ENCODE peak calls at places on chromosomes 12 and 14, in eight cellular contexts. G is MM.1S; F is GM10248; L is fibroblast of lung; H is psoas muscle; Q is PC-3; P is thyroid gland; C is CD4-positive, alpha-beta T cell. B is an unnamed sample.

GRCh38 chr14:31990183-31990862 is 86.8 kb upstream of the ARHGAP5 start:
- DNase-seq in G (no peak), F (no peak), L (peak), H (no peak), Q (no peak), P (no peak), C (no peak), B (no peak)

GRCh38 chr12:104342635-104343249 is 39.2 kb downstream of the EID3 start:
- DNase-seq in G (no peak), F (no peak), L (no peak), H (no peak), Q (peak), P (no peak), C (no peak), B (no peak)

GRCh38 chr12:1003600-1004271 is 12.7 kb downstream of the ERC1 start:
- DNase-seq in G (no peak), F (no peak), L (no peak), H (no peak), Q (no peak), P (no peak), C (no peak), B (no peak)

GRCh38 chr12:131321988-131322387 is 368.3 kb downstream of the ADGRD1 start:
- DNase-seq in G (no peak), F (no peak), L (no peak), H (no peak), Q (no peak), P (no peak), C (no peak), B (no peak)

GRCh38 chr14:78440351-78440750 is 270.2 kb downstream of the NRXN3 start:
- DNase-seq in G (no peak), F (no peak), L (no peak), H (no peak), Q (no peak), P (no peak), C (no peak), B (no peak)

GRCh38 chr12:132160671-132161045 is 16.4 kb downstream of the NOC4L start:
- DNase-seq in G (no peak), F (no peak), L (no peak), H (peak), Q (no peak), P (no peak), C (no peak), B (no peak)

GRCh38 chr14:101460521-101460920 is 100.8 kb upstream of the DIO3 start:
- DNase-seq in G (no peak), F (no peak), L (no peak), H (no peak), Q (no peak), P (no peak), C (no peak), B (no peak)

GRCh38 chr14:55245657-55246268 is 25.5 kb upstream of the FBXO34 start:
- DNase-seq in G (peak), F (peak), L (peak), H (no peak), Q (peak), P (peak), C (peak), B (peak)

GRCh38 chr14:106622200-106622745 is 1095.9 kb downstream of the TMEM121 start:
- DNase-seq in G (no peak), F (no peak), L (no peak), H (no peak), Q (no peak), P (no peak), C (peak), B (no peak)

GRCh38 chr14:54364555-54365415 is 32.0 kb upstream of the CDKN3 start:
- DNase-seq in G (no peak), F (no peak), L (peak), H (peak), Q (peak), P (peak), C (no peak), B (peak)

GRCh38 chr12:125032466-125033152 is 32.6 kb upstream of the AACS start:
- DNase-seq in G (no peak), F (no peak), L (no peak), H (no peak), Q (no peak), P (no peak), C (no peak), B (no peak)

GRCh38 chr12:98646165-98646764 is 1.2 kb downstream of the APAF1 start:
- DNase-seq in G (no peak), F (no peak), L (peak), H (no peak), Q (peak), P (no peak), C (no peak), B (peak)

GRCh38 chr12:44286821-44287220 is 450.9 kb downstream of the TMEM117 start:
- DNase-seq in G (no peak), F (no peak), L (no peak), H (no peak), Q (no peak), P (no peak), C (no peak), B (no peak)

GRCh38 chr12:105761075-105761474 is 377.7 kb downstream of the NUAK1 start:
- DNase-seq in G (no peak), F (no peak), L (peak), H (no peak), Q (peak), P (no peak), C (no peak), B (peak)

GRCh38 chr14:85596562-85596961 is 66.6 kb downstream of the FLRT2 start:
- DNase-seq in G (no peak), F (no peak), L (no peak), H (no peak), Q (no peak), P (no peak), C (no peak), B (no peak)

GRCh38 chr14:49249022-49249421 is 337.2 kb downstream of the RPS29 start:
- DNase-seq in G (no peak), F (no peak), L (peak), H (no peak), Q (peak), P (no peak), C (no peak), B (peak)

DNA sequence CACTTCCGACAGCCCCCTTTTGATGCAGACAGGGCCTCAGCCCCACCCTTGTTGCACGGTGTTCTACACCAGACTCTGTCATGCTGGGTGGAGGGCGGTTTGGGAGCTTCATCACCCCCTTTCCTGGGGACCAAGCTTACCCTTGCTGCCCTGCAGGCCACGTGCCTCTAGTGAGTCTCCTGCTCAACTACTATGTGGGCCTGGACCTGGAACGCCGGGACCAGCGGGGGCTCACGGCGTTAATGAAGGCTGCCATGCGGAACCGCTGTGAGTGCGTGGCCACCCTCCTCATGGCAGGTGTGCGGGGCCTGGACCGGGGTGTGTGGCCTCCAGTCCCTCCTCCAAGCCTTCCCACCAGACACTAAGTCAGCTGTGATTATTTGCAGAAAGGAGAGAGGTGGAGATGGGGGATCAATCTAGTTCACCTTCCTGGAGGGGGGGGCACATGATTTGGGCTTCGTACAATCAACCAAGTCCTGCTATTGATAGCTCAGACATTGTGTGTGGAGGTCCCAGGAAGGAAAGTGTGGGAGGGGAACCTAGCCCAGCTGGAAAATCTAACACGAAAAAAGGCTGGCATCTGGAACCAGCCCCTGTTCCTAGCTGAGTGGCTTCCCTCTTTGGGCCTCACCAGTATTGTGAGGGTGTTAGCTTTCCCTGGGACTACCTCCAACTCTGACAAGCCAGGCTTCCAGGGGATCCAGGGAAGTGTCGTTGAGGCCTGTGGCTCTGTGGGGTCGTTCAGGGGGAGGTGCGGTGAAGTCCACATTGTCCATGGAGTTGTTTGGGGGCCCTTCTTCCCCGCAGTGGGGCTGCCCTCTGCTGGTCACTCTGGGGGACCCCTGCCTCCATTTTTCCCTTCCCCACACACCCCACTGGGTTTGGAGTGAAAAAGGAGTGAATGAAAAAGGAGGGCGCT is 1.6 kb downstream of the ANKRD33 start:
- DNase-seq in G (no peak), F (no peak), L (no peak), H (no peak), Q (no peak), P (no peak), C (no peak), B (no peak)
- TF ChIP-seq CTCF in G (peak), F (no peak), L (peak), H (no peak), Q (peak), P (no peak), C (no peak), B (no peak)

GRCh38 chr12:55051197-55051920 is 31.6 kb downstream of the NEUROD4 start:
- DNase-seq in G (no peak), F (no peak), L (no peak), H (no peak), Q (no peak), P (no peak), C (no peak), B (peak)
- TF ChIP-seq CTCF in G (no peak), F (no peak), L (no peak), H (no peak), Q (no peak), P (no peak), C (no peak), B (no peak)

DNA sequence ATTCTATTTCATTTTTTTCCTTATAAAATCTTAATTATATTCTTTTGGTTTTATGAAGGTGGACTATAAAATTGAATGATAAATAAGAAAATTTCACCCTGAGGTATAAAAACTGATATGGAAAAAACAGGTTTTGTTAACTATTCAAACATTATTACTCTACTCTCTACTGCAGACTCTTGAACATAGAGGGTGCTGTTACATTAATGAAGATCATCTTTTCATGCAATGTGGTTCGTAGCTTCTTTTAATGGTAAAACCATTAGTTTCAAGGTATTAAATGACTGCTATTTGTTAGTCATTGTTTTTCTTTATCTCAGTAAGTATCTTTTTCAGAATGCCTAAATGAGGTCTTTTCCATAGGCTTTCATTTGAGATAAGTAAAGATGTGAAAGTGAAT is 510.4 kb downstream of the SLC16A7 start:
- DNase-seq in G (no peak), F (no peak), L (peak), H (no peak), Q (peak), P (no peak), C (no peak), B (peak)
- TF ChIP-seq CTCF in G (peak), F (no peak), L (no peak), H (no peak), Q (peak), P (no peak), C (no peak), B (peak)

GRCh38 chr14:75084513-75084912 is 15.1 kb downstream of the ZC2HC1C start:
- DNase-seq in G (no peak), F (no peak), L (no peak), H (no peak), Q (peak), P (peak), C (no peak), B (peak)
- TF ChIP-seq CTCF in G (no peak), F (no peak), L (no peak), H (peak), Q (peak), P (no peak), C (no peak), B (peak)

DNA sequence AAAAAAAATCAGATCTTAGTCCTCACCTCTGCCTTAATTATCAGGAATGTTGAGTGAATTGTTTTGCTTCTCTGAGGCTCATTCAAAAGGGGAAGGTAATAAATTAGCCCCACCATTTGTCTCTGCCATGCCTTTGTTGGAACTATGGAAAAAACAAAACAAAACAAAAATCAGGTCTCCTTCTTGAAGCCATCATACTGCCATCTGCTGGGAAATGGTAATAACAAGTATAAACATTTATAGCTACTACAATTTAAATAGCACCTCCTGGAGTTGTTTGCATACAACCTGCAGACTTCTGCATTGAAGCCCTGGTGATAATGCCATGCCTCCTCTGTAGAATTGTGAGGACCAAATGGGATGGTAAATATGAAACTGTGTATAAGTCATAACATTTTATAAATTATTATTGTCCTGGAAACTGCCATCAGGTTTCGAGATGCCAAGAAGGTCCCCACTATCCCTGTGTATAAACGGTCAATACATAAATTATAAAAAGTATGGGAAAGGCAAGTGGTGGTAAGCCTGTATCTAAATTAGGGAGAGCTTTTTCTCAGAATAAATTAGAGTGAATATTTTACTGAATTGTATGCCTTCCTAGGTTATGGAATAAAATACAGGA is 87.2 kb upstream of the FGD4 start:
- DNase-seq in G (peak), F (peak), L (peak), H (no peak), Q (peak), P (no peak), C (no peak), B (peak)
- TF ChIP-seq CTCF in G (peak), F (peak), L (peak), H (peak), Q (peak), P (no peak), C (peak), B (peak)